ENCODE peak calls at places on chromosomes 5 and 9, in ten cellular contexts. R, J, U, A, F, Q, K, E, X and G are unnamed samples. For H3K36me3, the result is how much of the 10 kb centered on the place peaks cover.

GRCh38 chr5:151745071-151745705 is 13.2 kb downstream of the ATOX1 start:
- DNase-seq in R (no peak), J (no peak), U (peak), A (peak), F (peak), Q (no peak), K (no peak), E (peak), X (no peak), G (peak)

GRCh38 chr9:108117775-108118174 is 628.2 kb upstream of the KLF4 start:
- DNase-seq in R (no peak), J (no peak), U (no peak), A (no peak), F (no peak), Q (no peak), K (no peak), E (no peak), X (no peak), G (no peak)

GRCh38 chr5:172002310-172002709 is 4.1 kb downstream of the FBXW11 start:
- DNase-seq in R (no peak), J (peak), U (no peak), A (no peak), F (no peak), Q (peak), K (no peak), E (no peak), X (no peak), G (no peak)

GRCh38 chr5:39517800-39518199 is 93.0 kb upstream of the DAB2 start:
- DNase-seq in R (no peak), J (no peak), U (no peak), A (no peak), F (no peak), Q (no peak), K (no peak), E (no peak), X (no peak), G (no peak)

GRCh38 chr9:116549061-116549664 is 137.9 kb upstream of the TRIM32 start:
- DNase-seq in R (no peak), J (no peak), U (peak), A (peak), F (peak), Q (peak), K (peak), E (peak), X (peak), G (peak)

GRCh38 chr9:124264812-124265211 is 7.1 kb downstream of the NEK6 start:
- DNase-seq in R (no peak), J (no peak), U (no peak), A (no peak), F (no peak), Q (no peak), K (no peak), E (no peak), X (no peak), G (peak)

GRCh38 chr5:111345731-111346130 is 121.5 kb downstream of the CAMK4 start:
- DNase-seq in R (no peak), J (no peak), U (no peak), A (no peak), F (no peak), Q (no peak), K (no peak), E (no peak), X (no peak), G (no peak)

GRCh38 chr5:5419291-5420210 is 2.9 kb upstream of the ICE1 start:
- DNase-seq in R (no peak), J (peak), U (no peak), A (no peak), F (no peak), Q (peak), K (no peak), E (no peak), X (no peak), G (no peak)

GRCh38 chr9:108535526-108535925 is 320.3 kb downstream of the ACTL7B start:
- DNase-seq in R (no peak), J (peak), U (no peak), A (no peak), F (no peak), Q (peak), K (no peak), E (no peak), X (no peak), G (peak)

GRCh38 chr9:33924978-33925797 is 108.2 kb downstream of the UBE2R2 start:
- DNase-seq in R (peak), J (peak), U (no peak), A (no peak), F (peak), Q (peak), K (peak), E (no peak), X (no peak), G (peak)

GRCh38 chr5:132009706-132010405 is 1.6 kb downstream of the ACSL6 start:
- DNase-seq in R (no peak), J (no peak), U (peak), A (peak), F (no peak), Q (no peak), K (no peak), E (no peak), X (no peak), G (no peak)

GRCh38 chr5:176929654-176930053 is 30.5 kb upstream of the HK3 start:
- DNase-seq in R (no peak), J (no peak), U (no peak), A (no peak), F (no peak), Q (peak), K (no peak), E (no peak), X (no peak), G (no peak)

GRCh38 chr9:97536480-97536879 is 35.0 kb downstream of the TMOD1 start:
- DNase-seq in R (no peak), J (no peak), U (no peak), A (peak), F (no peak), Q (no peak), K (peak), E (no peak), X (no peak), G (no peak)

GRCh38 chr5:124755565-124755964 is 9.1 kb upstream of the ZNF608 start:
- DNase-seq in R (no peak), J (peak), U (no peak), A (no peak), F (no peak), Q (peak), K (peak), E (no peak), X (no peak), G (no peak)

GRCh38 chr9:9970514-9970913 is 642.3 kb downstream of the PTPRD start:
- DNase-seq in R (no peak), J (no peak), U (no peak), A (no peak), F (no peak), Q (no peak), K (no peak), E (no peak), X (no peak), G (no peak)

GRCh38 chr9:38059233-38059936 is 9.6 kb downstream of the SHB start:
- DNase-seq in R (no peak), J (no peak), U (no peak), A (no peak), F (no peak), Q (peak), K (no peak), E (no peak), X (no peak), G (no peak)

GRCh38 chr5:9621379-9621903 is 8.7 kb downstream of the TAS2R1 start:
- DNase-seq in R (no peak), J (no peak), U (no peak), A (no peak), F (no peak), Q (no peak), K (no peak), E (no peak), X (no peak), G (no peak)

GRCh38 chr9:123887837-123888236 is 42.1 kb downstream of the DENND1A start:
- DNase-seq in R (no peak), J (no peak), U (no peak), A (no peak), F (no peak), Q (no peak), K (no peak), E (no peak), X (no peak), G (no peak)

GRCh38 chr5:77222722-77223121 is 12.2 kb downstream of the PDE8B start:
- DNase-seq in R (no peak), J (no peak), U (no peak), A (no peak), F (no peak), Q (no peak), K (no peak), E (no peak), X (no peak), G (no peak)

GRCh38 chr5:175253597-175253996 is 190.4 kb downstream of the DRD1 start:
- DNase-seq in R (no peak), J (no peak), U (no peak), A (no peak), F (no peak), Q (no peak), K (no peak), E (no peak), X (no peak), G (no peak)

GRCh38 chr5:87754009-87754757 is 341.5 kb upstream of the CCNH start:
- DNase-seq in R (no peak), J (no peak), U (no peak), A (no peak), F (no peak), Q (no peak), K (no peak), E (no peak), X (no peak), G (no peak)

GRCh38 chr5:94849821-94850736 is 231.6 kb downstream of the SLF1 start:
- DNase-seq in R (no peak), J (peak), U (no peak), A (no peak), F (no peak), Q (peak), K (no peak), E (no peak), X (no peak), G (no peak)

GRCh38 chr5:73506459-73506955 is 8.3 kb downstream of the BTF3 start:
- DNase-seq in R (no peak), J (no peak), U (no peak), A (no peak), F (no peak), Q (no peak), K (no peak), E (no peak), X (no peak), G (no peak)

GRCh38 chr5:179882338-179882737 is 23.7 kb upstream of the MRNIP start:
- DNase-seq in R (no peak), J (no peak), U (no peak), A (no peak), F (no peak), Q (no peak), K (no peak), E (no peak), X (no peak), G (no peak)

GRCh38 chr5:75571547-75571946 is 39.7 kb upstream of the ANKDD1B start:
- DNase-seq in R (no peak), J (no peak), U (no peak), A (no peak), F (no peak), Q (no peak), K (no peak), E (no peak), X (no peak), G (no peak)

GRCh38 chr5:44389410-44389879 is at the start of gene FGF10:
- DNase-seq in R (peak), J (no peak), U (peak), A (peak), F (no peak), Q (no peak), K (peak), E (no peak), X (peak), G (peak)

GRCh38 chr5:179322071-179323025 is 22.9 kb downstream of the ADAMTS2 start:
- DNase-seq in R (no peak), J (no peak), U (peak), A (peak), F (no peak), Q (no peak), K (no peak), E (no peak), X (peak), G (no peak)

GRCh38 chr9:90965141-90965910 is 163.7 kb downstream of the SYK start:
- DNase-seq in R (no peak), J (no peak), U (no peak), A (no peak), F (no peak), Q (no peak), K (no peak), E (no peak), X (no peak), G (no peak)

GRCh38 chr9:35937227-35937626 is 20.7 kb downstream of the OR2S2 start:
- DNase-seq in R (no peak), J (no peak), U (no peak), A (no peak), F (no peak), Q (no peak), K (no peak), E (no peak), X (no peak), G (no peak)
- H3K27ac ChIP-seq in R (no peak), J (no peak), U (no peak), A (no peak), F (no peak), Q (no peak), K (no peak), E (peak), X (no peak), G (no peak)

GRCh38 chr5:164742025-164742424 is 1236.6 kb downstream of the MAT2B start:
- DNase-seq in R (no peak), J (no peak), U (no peak), A (no peak), F (no peak), Q (no peak), K (no peak), E (no peak), X (no peak), G (no peak)
- TF ChIP-seq EP300 in R (no peak), J (no peak), U (no peak), A (no peak), F (no peak), Q (no peak), K (no peak), E (no peak), X (no peak), G (no peak)

DNA sequence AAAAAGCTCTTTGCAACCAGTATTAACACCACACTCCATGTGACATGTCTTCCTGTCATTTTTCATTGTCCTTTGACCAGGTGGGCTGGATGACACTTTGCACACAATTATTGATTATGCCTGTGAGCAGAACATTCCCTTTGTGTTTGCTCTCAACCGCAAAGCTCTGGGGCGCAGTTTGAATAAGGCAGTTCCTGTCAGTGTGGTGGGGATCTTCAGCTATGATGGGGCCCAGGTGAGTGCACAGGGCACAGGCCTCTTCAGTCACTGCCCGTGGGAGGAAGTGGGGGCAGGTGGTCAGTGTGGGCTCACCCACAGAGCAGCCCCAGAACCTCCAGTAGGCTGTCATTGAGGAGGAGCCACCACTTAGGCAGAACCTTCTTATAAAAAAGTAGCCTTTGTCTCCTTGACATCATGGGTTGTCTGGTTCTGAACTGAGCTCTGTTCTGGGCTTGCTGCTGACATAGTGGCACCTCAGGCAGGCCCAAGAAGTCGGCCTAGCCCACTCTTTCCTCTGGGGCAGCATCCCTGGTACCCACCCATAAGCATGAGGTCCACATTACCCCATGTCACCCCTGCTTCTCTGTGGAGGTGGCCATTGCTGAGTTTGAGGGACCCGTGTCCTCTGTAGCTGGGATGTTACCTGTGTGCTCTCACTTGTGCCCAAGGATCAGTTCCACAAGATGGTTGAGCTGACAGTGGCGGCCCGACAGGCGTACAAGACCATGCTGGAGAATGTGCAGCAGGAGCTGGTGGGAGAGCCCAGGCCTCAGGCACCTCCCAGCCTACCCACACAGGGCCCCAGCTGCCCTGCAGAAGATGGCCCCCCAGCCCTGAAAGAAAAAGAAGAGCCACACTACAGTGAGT is 39.3 kb downstream of the SECISBP2 start:
- DNase-seq in R (no peak), J (no peak), U (no peak), A (no peak), F (no peak), Q (peak), K (no peak), E (no peak), X (peak), G (no peak)
- H3K36me3 ChIP-seq in R (under half), J (half or more), U (half or more), A (under half), F (half or more), Q (under half), K (under half), E (under half), X (half or more), G (under half)

GRCh38 chr5:150024241-150024984 is 23.9 kb downstream of the HMGXB3 start:
- DNase-seq in R (no peak), J (peak), U (no peak), A (no peak), F (no peak), Q (no peak), K (no peak), E (no peak), X (no peak), G (no peak)

GRCh38 chr5:150022163-150022540 is 21.6 kb downstream of the HMGXB3 start:
- DNase-seq in R (no peak), J (no peak), U (no peak), A (no peak), F (no peak), Q (no peak), K (no peak), E (no peak), X (no peak), G (no peak)

GRCh38 chr5:150021491-150022162 is 21.1 kb downstream of the HMGXB3 start:
- DNase-seq in R (no peak), J (no peak), U (no peak), A (no peak), F (no peak), Q (no peak), K (no peak), E (no peak), X (peak), G (no peak)

GRCh38 chr5:150023136-150023535 is 22.6 kb downstream of the HMGXB3 start:
- DNase-seq in R (no peak), J (no peak), U (no peak), A (no peak), F (no peak), Q (no peak), K (no peak), E (no peak), X (no peak), G (no peak)

DNA sequence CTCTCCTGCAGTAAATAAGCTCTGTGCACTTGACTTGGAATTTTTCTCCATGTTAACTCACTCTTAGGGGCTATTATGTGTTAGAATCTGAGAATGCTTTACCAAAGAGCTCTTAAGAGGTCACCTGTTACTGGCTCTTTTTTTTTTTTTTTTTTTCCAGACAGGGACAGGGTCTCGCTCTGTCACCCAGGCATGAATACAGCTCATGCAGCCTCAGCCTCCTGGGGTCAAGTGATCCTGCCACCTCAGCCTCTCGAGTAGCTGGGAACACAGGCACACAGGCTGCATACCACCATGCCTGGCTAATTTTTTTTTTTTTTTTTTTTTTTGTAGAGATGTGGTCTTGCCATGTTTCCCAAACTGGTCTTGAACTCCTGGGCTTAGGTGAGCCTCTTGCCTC is 22.1 kb downstream of the HMGXB3 start:
- DNase-seq in R (no peak), J (no peak), U (no peak), A (no peak), F (no peak), Q (no peak), K (no peak), E (no peak), X (no peak), G (no peak)
- H3K27ac ChIP-seq in R (no peak), J (no peak), U (peak), A (peak), F (peak), Q (peak), K (no peak), E (peak), X (peak), G (no peak)

GRCh38 chr9:93665566-93666278 is 89.3 kb downstream of the PHF2 start:
- DNase-seq in R (no peak), J (no peak), U (peak), A (peak), F (no peak), Q (no peak), K (no peak), E (peak), X (peak), G (peak)
- TF ChIP-seq EP300 in R (no peak), J (no peak), U (no peak), A (no peak), F (no peak), Q (no peak), K (no peak), E (no peak), X (no peak), G (no peak)

GRCh38 chr5:169746147-169746694 is 109.1 kb downstream of the DOCK2 start:
- DNase-seq in R (no peak), J (peak), U (no peak), A (no peak), F (no peak), Q (no peak), K (no peak), E (no peak), X (no peak), G (no peak)
- H3K36me3 ChIP-seq in R (under half), J (under half), U (under half), A (under half), F (under half), Q (under half), K (under half), E (under half), X (under half), G (under half)

DNA sequence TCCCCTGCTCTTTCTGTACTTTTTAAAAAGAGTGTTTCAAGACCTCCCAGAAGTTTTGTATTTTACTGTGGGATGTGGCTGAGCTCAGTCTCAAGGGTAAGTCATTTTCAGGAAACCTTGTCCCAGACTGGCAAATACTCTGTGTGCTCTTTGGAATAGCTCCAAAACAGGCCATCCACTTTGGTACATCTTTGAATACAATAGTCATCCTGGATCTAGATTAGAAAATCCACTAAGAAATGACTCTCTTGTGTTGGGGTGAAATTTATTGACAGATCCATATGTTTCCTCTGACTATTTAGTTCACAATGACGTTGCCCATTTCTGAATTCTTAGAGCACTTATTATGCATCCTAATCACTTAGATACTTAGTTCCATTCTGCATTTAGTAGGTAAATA is 95.2 kb downstream of the PLCXD3 start:
- DNase-seq in R (no peak), J (no peak), U (no peak), A (no peak), F (no peak), Q (no peak), K (no peak), E (no peak), X (no peak), G (no peak)
- H3K27ac ChIP-seq in R (no peak), J (no peak), U (no peak), A (no peak), F (no peak), Q (no peak), K (no peak), E (no peak), X (no peak), G (no peak)

DNA sequence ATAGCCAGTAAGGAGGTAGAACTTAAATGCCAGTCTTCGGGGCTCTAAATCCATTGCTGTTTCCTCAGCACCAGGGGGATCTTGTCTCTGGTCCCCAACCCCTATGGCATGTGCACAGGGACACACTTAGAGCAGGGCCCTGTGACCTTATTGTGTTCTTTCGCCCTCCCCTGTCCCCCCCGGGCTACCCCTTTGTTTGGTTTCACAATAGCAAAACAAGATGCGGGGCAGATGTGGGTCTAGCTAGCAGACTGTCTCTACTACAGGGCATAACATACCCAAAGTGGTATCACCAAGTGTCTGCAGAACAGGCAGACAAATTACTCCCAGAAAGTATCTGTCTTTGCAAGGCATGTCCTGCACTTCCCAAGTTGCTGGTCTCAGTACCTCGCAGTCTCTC is 2.1 kb downstream of the FBLL1 start:
- DNase-seq in R (no peak), J (no peak), U (no peak), A (no peak), F (no peak), Q (no peak), K (no peak), E (no peak), X (no peak), G (no peak)
- TF ChIP-seq EP300 in R (no peak), J (no peak), U (no peak), A (no peak), F (no peak), Q (no peak), K (no peak), E (no peak), X (no peak), G (no peak)